ENCODE peak calls at places on chromosomes 11 and 22, in ten cellular contexts. N is HCT116; Y is lung microvascular endothelial cell; D is activated T-helper 9 cell treated with anti-CD3 and anti-CD28 coated beads, Interleukin-2, amount 50 U/mL, for 16 hours; G is pancreas; P is iris pigment epithelial cell; M is GM12891; S is type B pancreatic cell; H is fibroblast of pulmonary artery; K is T-helper 2 cell. B is an unnamed sample.

GRCh38 chr11:35040221-35040942 is 98.6 kb upstream of the CD44 start:
- DNase-seq in N (no peak), Y (no peak), D (peak), G (peak), P (peak), M (no peak), S (no peak), H (peak), K (peak), B (no peak)

GRCh38 chr22:20887375-20887774 is 28.6 kb downstream of the SNAP29 start:
- DNase-seq in N (no peak), Y (no peak), D (no peak), G (no peak), P (no peak), M (no peak), S (no peak), H (no peak), K (no peak), B (no peak)

GRCh38 chr11:134372536-134372935 is 39.5 kb downstream of the B3GAT1 start:
- DNase-seq in N (no peak), Y (no peak), D (no peak), G (no peak), P (no peak), M (no peak), S (no peak), H (no peak), K (no peak), B (no peak)

GRCh38 chr11:71286701-71287643 is 34.6 kb upstream of the SHANK2 start:
- DNase-seq in N (no peak), Y (no peak), D (no peak), G (peak), P (peak), M (no peak), S (no peak), H (peak), K (no peak), B (peak)

GRCh38 chr11:14904745-14905103 is 12.7 kb upstream of the CYP2R1 start:
- DNase-seq in N (no peak), Y (peak), D (peak), G (peak), P (peak), M (peak), S (no peak), H (peak), K (peak), B (peak)

GRCh38 chr11:113778111-113778910 is 1.3 kb upstream of the CLDN25 start:
- DNase-seq in N (no peak), Y (peak), D (no peak), G (peak), P (peak), M (no peak), S (no peak), H (peak), K (no peak), B (peak)

GRCh38 chr22:48346911-48347310 is 1480.8 kb downstream of the BRD1 start:
- DNase-seq in N (no peak), Y (no peak), D (no peak), G (no peak), P (no peak), M (no peak), S (no peak), H (no peak), K (no peak), B (no peak)

GRCh38 chr22:42446151-42446550 is 13.9 kb upstream of the NFAM1 start:
- DNase-seq in N (no peak), Y (no peak), D (no peak), G (no peak), P (no peak), M (no peak), S (no peak), H (no peak), K (no peak), B (no peak)

GRCh38 chr22:22923930-22924329 is 36.3 kb downstream of the IGLL5 start:
- DNase-seq in N (no peak), Y (no peak), D (no peak), G (no peak), P (no peak), M (no peak), S (no peak), H (no peak), K (no peak), B (no peak)

GRCh38 chr22:50271519-50271970 is 1.4 kb upstream of the MAPK11 start:
- DNase-seq in N (no peak), Y (peak), D (peak), G (no peak), P (peak), M (peak), S (no peak), H (peak), K (peak), B (peak)

GRCh38 chr11:75627879-75628668 is 40.8 kb downstream of the MAP6 start:
- DNase-seq in N (no peak), Y (no peak), D (no peak), G (no peak), P (peak), M (no peak), S (no peak), H (peak), K (no peak), B (no peak)

GRCh38 chr11:112844530-112844929 is 116.7 kb upstream of the NCAM1 start:
- DNase-seq in N (no peak), Y (no peak), D (no peak), G (no peak), P (no peak), M (no peak), S (no peak), H (no peak), K (no peak), B (no peak)

GRCh38 chr11:123386746-123387510 is 43.1 kb upstream of the GRAMD1B start:
- DNase-seq in N (no peak), Y (no peak), D (no peak), G (no peak), P (no peak), M (no peak), S (no peak), H (no peak), K (no peak), B (no peak)

GRCh38 chr11:43944761-43945311 is 2.4 kb downstream of the C11orf96 start:
- DNase-seq in N (no peak), Y (peak), D (peak), G (peak), P (peak), M (peak), S (peak), H (peak), K (peak), B (peak)

GRCh38 chr11:66247801-66248200 is 20.6 kb upstream of the RAB1B start:
- DNase-seq in N (no peak), Y (no peak), D (no peak), G (no peak), P (no peak), M (no peak), S (no peak), H (no peak), K (no peak), B (no peak)

GRCh38 chr11:59753650-59754493 is 1.3 kb upstream of the STX3 start:
- DNase-seq in N (peak), Y (peak), D (peak), G (peak), P (peak), M (peak), S (peak), H (peak), K (peak), B (peak)

GRCh38 chr11:68690671-68691401 is 6.5 kb downstream of the GAL start:
- DNase-seq in N (no peak), Y (no peak), D (no peak), G (no peak), P (no peak), M (no peak), S (no peak), H (no peak), K (peak), B (no peak)

GRCh38 chr11:134466035-134466908 is 54.2 kb upstream of the B3GAT1 start:
- DNase-seq in N (no peak), Y (no peak), D (no peak), G (no peak), P (no peak), M (no peak), S (no peak), H (no peak), K (no peak), B (peak)

B was measured in A673.